ENCODE peak calls at places on chromosomes 6 and 20, in nine cellular contexts. C is NCI-H2171, U is fibroblast of the conjunctiva, B is WERI-Rb-1, D is IMR-90, W is NCI-H1105 treated with DMSO at 0.1 percent for 48 hours, X is GM13977, P is GM23338, L is ecto neural progenitor cell. M is an unnamed sample.

GRCh38 chr20:23232679-23233308 is 117.8 kb upstream of the NXT1 start:
- DNase-seq in C (no peak), U (no peak), B (no peak), D (no peak), W (no peak), X (no peak), P (no peak), L (no peak), M (no peak)

GRCh38 chr6:118982256-118982911 is 47.4 kb upstream of the MCM9 start:
- DNase-seq in C (peak), U (no peak), B (no peak), D (no peak), W (no peak), X (no peak), P (no peak), L (no peak), M (no peak)

GRCh38 chr6:22356362-22356940 is 59.6 kb upstream of the PRL start:
- DNase-seq in C (no peak), U (no peak), B (no peak), D (no peak), W (no peak), X (no peak), P (no peak), L (no peak), M (no peak)

GRCh38 chr6:155466546-155466945 is 10.9 kb upstream of the NOX3 start:
- DNase-seq in C (no peak), U (no peak), B (no peak), D (no peak), W (no peak), X (no peak), P (no peak), L (no peak), M (no peak)

GRCh38 chr20:10668677-10669368 is 5.0 kb downstream of the JAG1 start:
- DNase-seq in C (no peak), U (no peak), B (no peak), D (no peak), W (no peak), X (no peak), P (no peak), L (no peak), M (no peak)

GRCh38 chr6:22681761-22682160 is 112.4 kb downstream of the HDGFL1 start:
- DNase-seq in C (no peak), U (no peak), B (no peak), D (no peak), W (no peak), X (no peak), P (no peak), L (no peak), M (no peak)

GRCh38 chr20:31569163-31570020 is 35.7 kb upstream of the ID1 start:
- DNase-seq in C (peak), U (no peak), B (peak), D (peak), W (peak), X (peak), P (peak), L (peak), M (no peak)

GRCh38 chr6:170039156-170040114 is 251.4 kb downstream of the DLL1 start:
- DNase-seq in C (no peak), U (no peak), B (no peak), D (no peak), W (no peak), X (no peak), P (no peak), L (no peak), M (no peak)

GRCh38 chr6:108295676-108296075 is 822 bp downstream of the AFG1L start:
- DNase-seq in C (no peak), U (no peak), B (no peak), D (no peak), W (peak), X (no peak), P (no peak), L (no peak), M (no peak)

GRCh38 chr20:23061713-23062561 is 12.5 kb upstream of the THBD start:
- DNase-seq in C (no peak), U (peak), B (no peak), D (peak), W (peak), X (no peak), P (peak), L (no peak), M (no peak)

GRCh38 chr6:1605822-1606532 is 3.7 kb upstream of the FOXC1 start:
- DNase-seq in C (no peak), U (no peak), B (no peak), D (no peak), W (no peak), X (peak), P (peak), L (peak), M (no peak)

GRCh38 chr6:108157972-108158441 is 7.8 kb upstream of the NR2E1 start:
- DNase-seq in C (no peak), U (no peak), B (no peak), D (no peak), W (no peak), X (peak), P (peak), L (no peak), M (no peak)

GRCh38 chr6:13453771-13454251 is 33.6 kb downstream of the GFOD1 start:
- DNase-seq in C (peak), U (no peak), B (no peak), D (peak), W (peak), X (no peak), P (no peak), L (no peak), M (peak)

GRCh38 chr6:44342489-44342888 is at the start of gene SPATS1:
- DNase-seq in C (no peak), U (no peak), B (no peak), D (no peak), W (no peak), X (no peak), P (peak), L (peak), M (no peak)

GRCh38 chr20:54025166-54025835 is 45.1 kb downstream of the BCAS1 start:
- DNase-seq in C (no peak), U (no peak), B (no peak), D (no peak), W (no peak), X (no peak), P (peak), L (no peak), M (no peak)

GRCh38 chr6:158278015-158278414 is 34.2 kb upstream of the TULP4 start:
- DNase-seq in C (no peak), U (no peak), B (no peak), D (no peak), W (no peak), X (no peak), P (no peak), L (no peak), M (no peak)

GRCh38 chr6:159984268-159984786 is 15.4 kb downstream of the IGF2R start:
- DNase-seq in C (no peak), U (no peak), B (no peak), D (peak), W (no peak), X (no peak), P (no peak), L (no peak), M (no peak)

GRCh38 chr20:35444226-35444625 is 6.2 kb upstream of the GDF5 start:
- DNase-seq in C (no peak), U (no peak), B (no peak), D (no peak), W (no peak), X (no peak), P (no peak), L (no peak), M (no peak)

GRCh38 chr6:124482071-124482491 is 480.2 kb upstream of the RNF217 start:
- DNase-seq in C (no peak), U (no peak), B (no peak), D (no peak), W (no peak), X (no peak), P (no peak), L (no peak), M (no peak)

GRCh38 chr6:160974304-160974771 is 17.2 kb upstream of the MAP3K4 start:
- DNase-seq in C (no peak), U (peak), B (no peak), D (peak), W (no peak), X (no peak), P (no peak), L (no peak), M (no peak)

GRCh38 chr6:29816030-29816429 is 11.6 kb upstream of the HLA-G start:
- DNase-seq in C (no peak), U (no peak), B (no peak), D (no peak), W (no peak), X (no peak), P (no peak), L (no peak), M (no peak)

GRCh38 chr6:27545271-27546046 is 72.6 kb upstream of the ZNF184 start:
- DNase-seq in C (no peak), U (peak), B (no peak), D (peak), W (no peak), X (peak), P (peak), L (peak), M (peak)

GRCh38 chr20:62652051-62652893 is 10.0 kb downstream of the SLCO4A1 start:
- DNase-seq in C (no peak), U (peak), B (no peak), D (peak), W (no peak), X (peak), P (peak), L (no peak), M (peak)

GRCh38 chr6:139014945-139015344 is 13.6 kb upstream of the ABRACL start:
- DNase-seq in C (no peak), U (no peak), B (no peak), D (no peak), W (no peak), X (no peak), P (no peak), L (no peak), M (no peak)

GRCh38 chr6:73832313-73832712 is 136.3 kb downstream of the CD109 start:
- DNase-seq in C (no peak), U (peak), B (no peak), D (no peak), W (no peak), X (no peak), P (no peak), L (no peak), M (no peak)

GRCh38 chr6:45816674-45817297 is 198.9 kb downstream of the CLIC5 start:
- DNase-seq in C (no peak), U (no peak), B (no peak), D (peak), W (no peak), X (no peak), P (no peak), L (no peak), M (no peak)

GRCh38 chr6:187252-187840 is 104.9 kb upstream of the DUSP22 start:
- DNase-seq in C (no peak), U (no peak), B (no peak), D (no peak), W (no peak), X (no peak), P (no peak), L (no peak), M (no peak)

GRCh38 chr20:37071481-37071911 is 24.3 kb downstream of the RBL1 start:
- DNase-seq in C (no peak), U (peak), B (no peak), D (peak), W (no peak), X (no peak), P (no peak), L (no peak), M (no peak)

GRCh38 chr20:45247860-45248259 is 6.5 kb downstream of the SLPI start:
- DNase-seq in C (no peak), U (no peak), B (no peak), D (no peak), W (no peak), X (no peak), P (no peak), L (no peak), M (no peak)

GRCh38 chr6:23277521-23278227 is 708.3 kb downstream of the HDGFL1 start:
- DNase-seq in C (no peak), U (no peak), B (no peak), D (no peak), W (no peak), X (no peak), P (no peak), L (no peak), M (no peak)

GRCh38 chr6:76703786-76704185 is 631.3 kb upstream of the IMPG1 start:
- DNase-seq in C (no peak), U (no peak), B (no peak), D (no peak), W (no peak), X (no peak), P (peak), L (no peak), M (no peak)

GRCh38 chr6:87806098-87806497 is 104.1 kb upstream of the AKIRIN2 start:
- DNase-seq in C (no peak), U (no peak), B (no peak), D (no peak), W (no peak), X (no peak), P (no peak), L (no peak), M (peak)

GRCh38 chr20:22815206-22815551 is 219.9 kb upstream of the SSTR4 start:
- DNase-seq in C (no peak), U (no peak), B (no peak), D (no peak), W (no peak), X (no peak), P (no peak), L (no peak), M (no peak)